ENCODE peak calls at places on chromosomes 6 and 20, in seven cellular contexts. One of them, this sample, is unnamed.

GRCh38 chr6:95543798-95544197 is 33.5 kb upstream of the MANEA start:
- DNase-seq in BJ: no peak
- DNase-seq in bronchial epithelial cell: no peak
- DNase-seq in RWPE2: no peak
- DNase-seq in fibroblast of the aortic adventitia: no peak
- DNase-seq in coronary artery: no peak
- DNase-seq in fibroblast of mammary gland: no peak
- DNase-seq in this sample: no peak

GRCh38 chr6:113338610-113339009 is 518.5 kb upstream of the MARCKS start:
- DNase-seq in BJ: no peak
- DNase-seq in bronchial epithelial cell: no peak
- DNase-seq in RWPE2: no peak
- DNase-seq in fibroblast of the aortic adventitia: peak
- DNase-seq in coronary artery: no peak
- DNase-seq in fibroblast of mammary gland: no peak
- DNase-seq in this sample: no peak

GRCh38 chr20:5844063-5844681 is 94.0 kb downstream of the SHLD1 start:
- DNase-seq in BJ: no peak
- DNase-seq in bronchial epithelial cell: peak
- DNase-seq in RWPE2: no peak
- DNase-seq in fibroblast of the aortic adventitia: no peak
- DNase-seq in coronary artery: no peak
- DNase-seq in fibroblast of mammary gland: peak
- DNase-seq in this sample: peak

GRCh38 chr20:12827796-12828406 is 180.9 kb upstream of the SPTLC3 start:
- DNase-seq in BJ: no peak
- DNase-seq in bronchial epithelial cell: no peak
- DNase-seq in RWPE2: no peak
- DNase-seq in fibroblast of the aortic adventitia: no peak
- DNase-seq in coronary artery: no peak
- DNase-seq in fibroblast of mammary gland: no peak
- DNase-seq in this sample: no peak

GRCh38 chr20:62632575-62632974 is 9.7 kb upstream of the SLCO4A1 start:
- DNase-seq in BJ: no peak
- DNase-seq in bronchial epithelial cell: no peak
- DNase-seq in RWPE2: no peak
- DNase-seq in fibroblast of the aortic adventitia: no peak
- DNase-seq in coronary artery: no peak
- DNase-seq in fibroblast of mammary gland: no peak
- DNase-seq in this sample: no peak

GRCh38 chr20:47379433-47380150 is 23.1 kb upstream of the ZMYND8 start:
- DNase-seq in BJ: no peak
- DNase-seq in bronchial epithelial cell: no peak
- DNase-seq in RWPE2: no peak
- DNase-seq in fibroblast of the aortic adventitia: peak
- DNase-seq in coronary artery: no peak
- DNase-seq in fibroblast of mammary gland: peak
- DNase-seq in this sample: no peak

GRCh38 chr6:170184324-170184723 is 106.6 kb downstream of the DLL1 start:
- DNase-seq in BJ: no peak
- DNase-seq in bronchial epithelial cell: no peak
- DNase-seq in RWPE2: no peak
- DNase-seq in fibroblast of the aortic adventitia: no peak
- DNase-seq in coronary artery: no peak
- DNase-seq in fibroblast of mammary gland: no peak
- DNase-seq in this sample: no peak

GRCh38 chr6:128413291-128413690 is 107.1 kb downstream of the PTPRK start:
- DNase-seq in BJ: no peak
- DNase-seq in bronchial epithelial cell: no peak
- DNase-seq in RWPE2: no peak
- DNase-seq in fibroblast of the aortic adventitia: no peak
- DNase-seq in coronary artery: no peak
- DNase-seq in fibroblast of mammary gland: no peak
- DNase-seq in this sample: no peak

GRCh38 chr6:10722570-10722819 is 375 bp upstream of the TMEM14C start:
- DNase-seq in BJ: no peak
- DNase-seq in bronchial epithelial cell: no peak
- DNase-seq in RWPE2: no peak
- DNase-seq in fibroblast of the aortic adventitia: no peak
- DNase-seq in coronary artery: no peak
- DNase-seq in fibroblast of mammary gland: no peak
- DNase-seq in this sample: no peak

GRCh38 chr6:105178636-105179035 is 1.2 kb downstream of the POPDC3 start:
- DNase-seq in BJ: no peak
- DNase-seq in bronchial epithelial cell: no peak
- DNase-seq in RWPE2: no peak
- DNase-seq in fibroblast of the aortic adventitia: no peak
- DNase-seq in coronary artery: no peak
- DNase-seq in fibroblast of mammary gland: no peak
- DNase-seq in this sample: no peak

GRCh38 chr6:130425532-130425931 is 59.7 kb downstream of the TMEM200A start:
- DNase-seq in BJ: no peak
- DNase-seq in bronchial epithelial cell: no peak
- DNase-seq in RWPE2: no peak
- DNase-seq in fibroblast of the aortic adventitia: peak
- DNase-seq in coronary artery: no peak
- DNase-seq in fibroblast of mammary gland: no peak
- DNase-seq in this sample: no peak

GRCh38 chr6:22332726-22333125 is 35.9 kb upstream of the PRL start:
- DNase-seq in BJ: no peak
- DNase-seq in bronchial epithelial cell: peak
- DNase-seq in RWPE2: no peak
- DNase-seq in fibroblast of the aortic adventitia: no peak
- DNase-seq in coronary artery: no peak
- DNase-seq in fibroblast of mammary gland: no peak
- DNase-seq in this sample: no peak

GRCh38 chr6:83862776-83863471 is 3.4 kb downstream of the CYB5R4 start:
- DNase-seq in BJ: no peak
- DNase-seq in bronchial epithelial cell: peak
- DNase-seq in RWPE2: no peak
- DNase-seq in fibroblast of the aortic adventitia: peak
- DNase-seq in coronary artery: no peak
- DNase-seq in fibroblast of mammary gland: no peak
- DNase-seq in this sample: no peak

GRCh38 chr6:142302427-142303190 is 802 bp downstream of the ADGRG6 start:
- DNase-seq in BJ: no peak
- DNase-seq in bronchial epithelial cell: peak
- DNase-seq in RWPE2: no peak
- DNase-seq in fibroblast of the aortic adventitia: no peak
- DNase-seq in coronary artery: no peak
- DNase-seq in fibroblast of mammary gland: no peak
- DNase-seq in this sample: no peak

DNA sequence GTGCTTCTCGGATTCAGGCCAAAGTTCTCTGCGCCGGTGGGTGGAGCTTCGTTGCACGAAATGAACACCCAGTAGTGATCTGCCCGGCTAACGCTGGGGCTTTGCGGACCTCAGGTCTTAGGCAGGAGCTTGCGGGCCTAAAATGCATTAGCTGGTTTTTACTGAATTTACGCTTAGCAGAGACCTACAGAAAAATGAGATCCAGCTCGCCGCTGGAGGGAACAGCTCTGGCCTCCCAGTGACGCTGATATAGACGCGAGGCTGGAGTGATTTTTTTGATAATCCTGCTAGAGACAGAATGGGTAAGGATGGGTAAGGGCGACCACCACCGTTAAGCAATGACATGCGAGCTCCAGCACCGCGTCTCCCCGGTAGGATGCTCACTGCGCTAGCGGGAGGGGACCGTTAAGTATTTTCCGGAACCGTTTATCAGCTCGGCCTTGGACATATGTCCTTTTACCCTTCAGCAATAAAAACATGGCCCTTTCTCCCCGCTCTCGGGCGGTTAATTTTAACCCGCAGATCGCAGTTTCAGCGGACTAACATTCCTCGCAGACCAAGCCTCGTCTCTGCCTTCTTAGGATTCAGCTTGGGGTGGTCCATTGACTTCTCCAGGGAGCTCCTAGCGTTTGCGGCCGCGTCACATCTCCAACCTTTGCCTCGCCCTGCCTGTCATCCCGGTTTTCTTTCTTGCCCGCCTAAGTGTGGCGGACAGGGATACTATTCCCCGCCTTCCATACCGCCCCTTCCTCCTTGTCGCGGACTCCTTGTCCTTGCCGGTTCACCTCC is 109.3 kb downstream of the GPX5 start:
- DNase-seq in BJ: no peak
- DNase-seq in bronchial epithelial cell: peak
- DNase-seq in RWPE2: no peak
- DNase-seq in fibroblast of the aortic adventitia: peak
- DNase-seq in coronary artery: no peak
- DNase-seq in fibroblast of mammary gland: peak
- DNase-seq in this sample: peak
- TF ChIP-seq CTCF in BJ: no peak
- TF ChIP-seq CTCF in bronchial epithelial cell: no peak
- TF ChIP-seq CTCF in RWPE2: no peak
- TF ChIP-seq CTCF in fibroblast of the aortic adventitia: no peak
- TF ChIP-seq CTCF in coronary artery: no peak
- TF ChIP-seq CTCF in fibroblast of mammary gland: no peak
- TF ChIP-seq CTCF in this sample: no peak

DNA sequence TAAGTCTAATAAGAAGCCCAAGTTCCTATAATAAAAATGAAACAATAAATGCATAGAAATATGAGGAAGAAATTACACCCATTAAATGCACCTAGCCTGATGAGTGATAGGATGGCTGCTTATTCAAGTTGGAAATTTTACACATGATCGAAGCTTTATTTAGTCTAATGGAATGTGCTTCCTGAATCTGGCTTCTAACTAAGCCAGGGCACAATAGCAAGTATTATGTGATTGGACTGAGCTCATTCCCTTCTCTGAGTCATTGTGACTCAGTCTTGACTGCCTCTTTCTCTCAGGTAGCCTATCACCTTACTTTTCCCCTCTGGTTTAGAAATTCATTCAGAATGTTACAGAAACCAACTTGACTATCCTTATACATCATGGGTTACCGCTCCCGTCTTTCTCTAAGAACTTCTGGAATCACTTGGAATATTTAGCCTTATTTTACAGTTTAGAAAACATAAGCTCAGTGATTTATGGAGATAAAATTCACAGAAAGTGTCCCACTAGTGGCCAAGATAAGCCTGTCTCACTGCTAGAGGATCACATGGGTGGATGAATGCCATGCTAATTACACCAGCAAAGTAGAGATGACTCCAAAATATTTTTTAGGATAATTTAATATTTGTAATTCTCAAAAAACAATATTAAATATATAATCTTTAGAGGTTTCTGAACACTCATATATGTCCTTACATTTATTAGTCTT is 505.3 kb upstream of the JAG1 start:
- DNase-seq in BJ: no peak
- DNase-seq in bronchial epithelial cell: peak
- DNase-seq in RWPE2: no peak
- DNase-seq in fibroblast of the aortic adventitia: peak
- DNase-seq in coronary artery: no peak
- DNase-seq in fibroblast of mammary gland: peak
- DNase-seq in this sample: no peak
- TF ChIP-seq CTCF in BJ: no peak
- TF ChIP-seq CTCF in bronchial epithelial cell: no peak
- TF ChIP-seq CTCF in RWPE2: peak
- TF ChIP-seq CTCF in fibroblast of the aortic adventitia: no peak
- TF ChIP-seq CTCF in coronary artery: no peak
- TF ChIP-seq CTCF in fibroblast of mammary gland: no peak
- TF ChIP-seq CTCF in this sample: no peak

GRCh38 chr20:33838035-33838864 is 27.1 kb downstream of the CHMP4B start:
- DNase-seq in BJ: no peak
- DNase-seq in bronchial epithelial cell: peak
- DNase-seq in RWPE2: no peak
- DNase-seq in fibroblast of the aortic adventitia: no peak
- DNase-seq in coronary artery: no peak
- DNase-seq in fibroblast of mammary gland: no peak
- DNase-seq in this sample: no peak
- TF ChIP-seq CTCF in BJ: no peak
- TF ChIP-seq CTCF in bronchial epithelial cell: peak
- TF ChIP-seq CTCF in RWPE2: peak
- TF ChIP-seq CTCF in fibroblast of the aortic adventitia: no peak
- TF ChIP-seq CTCF in coronary artery: no peak
- TF ChIP-seq CTCF in fibroblast of mammary gland: no peak
- TF ChIP-seq CTCF in this sample: no peak

DNA sequence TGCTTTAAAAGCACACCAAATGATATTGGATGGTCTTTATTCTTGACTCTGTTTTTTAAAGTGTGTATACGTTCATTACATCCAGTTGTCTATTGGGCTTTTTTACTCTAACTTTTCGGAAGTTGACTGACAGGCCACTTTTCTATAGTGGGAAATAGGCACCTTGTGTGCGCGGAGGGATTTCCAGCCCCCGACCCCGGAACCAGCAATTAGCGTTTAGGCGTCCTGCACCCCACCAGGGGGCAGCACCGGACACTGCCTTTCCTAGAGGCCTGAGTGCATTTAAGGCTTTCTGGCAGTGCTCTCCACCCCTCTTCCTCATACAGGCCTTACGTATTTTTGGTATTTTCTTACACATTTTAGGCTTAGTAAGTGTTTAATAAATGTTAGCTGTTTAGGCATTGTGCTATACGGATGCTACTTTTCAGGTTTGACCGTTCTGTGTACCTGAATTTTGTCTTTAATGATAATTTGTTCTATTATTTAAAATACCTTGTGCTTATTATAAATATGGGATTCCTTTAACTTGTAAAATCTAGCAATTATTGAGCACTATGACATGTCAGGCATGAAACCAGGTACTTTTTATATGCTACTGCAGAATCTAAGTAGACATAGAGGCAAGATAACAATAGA is 231.8 kb downstream of the BCKDHB start:
- DNase-seq in BJ: no peak
- DNase-seq in bronchial epithelial cell: peak
- DNase-seq in RWPE2: no peak
- DNase-seq in fibroblast of the aortic adventitia: peak
- DNase-seq in coronary artery: no peak
- DNase-seq in fibroblast of mammary gland: peak
- DNase-seq in this sample: peak
- TF ChIP-seq CTCF in BJ: peak
- TF ChIP-seq CTCF in bronchial epithelial cell: peak
- TF ChIP-seq CTCF in RWPE2: peak
- TF ChIP-seq CTCF in fibroblast of the aortic adventitia: peak
- TF ChIP-seq CTCF in coronary artery: peak
- TF ChIP-seq CTCF in fibroblast of mammary gland: peak
- TF ChIP-seq CTCF in this sample: peak